ENCODE peak calls at places on chromosomes 4 and X, in five cellular contexts. Y, B, X, C and Q are unnamed samples.

GRCh38 chr4:180234730-180235129 is 2008.5 kb upstream of the TENM3 start:
- DNase-seq in X (no peak), Y (no peak), B (no peak), C (no peak), Q (no peak)

GRCh38 chrX:79080131-79080530 is 64.4 kb upstream of the GPR174 start:
- DNase-seq in B (no peak), Y (peak; percentile 23), C (peak; percentile 19), X (no peak), Q (no peak)

GRCh38 chr4:56684320-56684719 is 3.2 kb upstream of the HOPX start:
- DNase-seq in X (no peak), C (peak; percentile 32), Y (peak; percentile 84), B (no peak), Q (no peak)

GRCh38 chr4:54568184-54568583 is 89.6 kb upstream of the KIT start:
- DNase-seq in X (no peak), Y (peak; percentile 95), B (no peak), C (peak; percentile 84), Q (no peak)

GRCh38 chr4:51901363-51901762 is 58.4 kb downstream of the DCUN1D4 start:
- DNase-seq in C (no peak), B (no peak), X (no peak), Y (no peak), Q (no peak)

GRCh38 chr4:56976878-56977320 is 507 bp downstream of the NOA1 start:
- DNase-seq in B (no peak), C (no peak), Y (no peak), X (peak; percentile 48), Q (peak; percentile 76)

GRCh38 chr4:26406346-26406975 is 83.8 kb downstream of the CCKAR start:
- DNase-seq in C (peak; percentile 32), B (no peak), Y (peak; percentile 66), X (no peak), Q (no peak)

GRCh38 chr4:52957220-52957686 is 95.1 kb downstream of the RASL11B start:
- DNase-seq in X (no peak), Y (peak; percentile 51), B (no peak), C (peak; percentile 40), Q (no peak)

GRCh38 chr4:156223985-156224384 is 270.3 kb upstream of the CTSO start:
- DNase-seq in B (no peak), Y (no peak), C (peak; percentile 6), X (no peak), Q (no peak)

GRCh38 chr4:46389301-46389761 is 597 bp downstream of the GABRA2 start:
- DNase-seq in B (no peak), X (no peak), C (no peak), Y (no peak), Q (peak; percentile 30)

GRCh38 chrX:11244641-11245040 is 48.6 kb upstream of the AMELX start:
- DNase-seq in Y (peak; percentile 64), C (no peak), X (no peak), B (no peak), Q (no peak)

GRCh38 chrX:13001961-13002671 is 27.2 kb downstream of the TMSB4X start:
- DNase-seq in X (no peak), B (no peak), C (peak; percentile 32), Y (peak; percentile 33), Q (no peak)

GRCh38 chr4:52659016-52659721 is at the start of gene USP46:
- DNase-seq in X (peak; percentile 84), B (peak; percentile 83), Y (peak; percentile 54), C (peak; percentile 74), Q (peak; percentile 72)

GRCh38 chr4:2534904-2535385 is 1.5 kb upstream of the FAM193A start:
- DNase-seq in X (no peak), B (no peak), C (no peak), Y (no peak), Q (no peak)

GRCh38 chrX:111349098-111349497 is 62.9 kb downstream of the DCX start:
- DNase-seq in B (no peak), X (no peak), Y (no peak), C (no peak), Q (no peak)

GRCh38 chr4:26206981-26207380 is 113.8 kb upstream of the RBPJ start:
- DNase-seq in C (peak; percentile 44), B (no peak), Y (peak; percentile 53), X (no peak), Q (no peak)

GRCh38 chr4:26893491-26893890 is 32.9 kb downstream of the STIM2 start:
- DNase-seq in X (no peak), Y (peak; percentile 11), B (no peak), C (no peak), Q (no peak)

GRCh38 chr4:150235795-150236385 is 157.6 kb downstream of the DCLK2 start:
- DNase-seq in C (peak; percentile 76), Y (no peak), X (no peak), B (no peak), Q (no peak)
- H3K4me3 ChIP-seq in C (no peak overlapping the region), Y (no peak overlapping the region), X (no peak overlapping the region), B (no peak overlapping the region), Q (no peak overlapping the region)

GRCh38 chrX:74133156-74133796 is 170.7 kb upstream of the ZCCHC13 start:
- DNase-seq in Y (peak; percentile 75), C (peak; percentile 64), B (no peak), X (no peak), Q (no peak)
- TF ChIP-seq CTCF in Y (peak; percentile 78), C (peak; percentile 44), B (peak; percentile 66), X (peak; percentile 39), Q (peak; percentile 70)

GRCh38 chrX:129980540-129981206 is 1.8 kb upstream of the BCORL1 start:
- DNase-seq in C (peak; percentile 16), B (peak; percentile 77), Y (no peak), X (peak; percentile 72), Q (peak; percentile 88)

GRCh38 chrX:129980043-129980442 is 2.4 kb upstream of the BCORL1 start:
- DNase-seq in C (no peak), Y (no peak), B (peak; percentile 69), X (peak; percentile 35), Q (peak; percentile 61)

GRCh38 chrX:129981207-129981553 is 1.3 kb upstream of the BCORL1 start:
- DNase-seq in C (no peak), X (no peak), Y (no peak), B (no peak), Q (no peak)

GRCh38 chrX:129982300-129983246 is at the start of gene BCORL1:
- DNase-seq in B (peak; percentile 90), C (peak; percentile 92), Y (peak; percentile 87), X (peak; percentile 88), Q (peak; percentile 94)

DNA sequence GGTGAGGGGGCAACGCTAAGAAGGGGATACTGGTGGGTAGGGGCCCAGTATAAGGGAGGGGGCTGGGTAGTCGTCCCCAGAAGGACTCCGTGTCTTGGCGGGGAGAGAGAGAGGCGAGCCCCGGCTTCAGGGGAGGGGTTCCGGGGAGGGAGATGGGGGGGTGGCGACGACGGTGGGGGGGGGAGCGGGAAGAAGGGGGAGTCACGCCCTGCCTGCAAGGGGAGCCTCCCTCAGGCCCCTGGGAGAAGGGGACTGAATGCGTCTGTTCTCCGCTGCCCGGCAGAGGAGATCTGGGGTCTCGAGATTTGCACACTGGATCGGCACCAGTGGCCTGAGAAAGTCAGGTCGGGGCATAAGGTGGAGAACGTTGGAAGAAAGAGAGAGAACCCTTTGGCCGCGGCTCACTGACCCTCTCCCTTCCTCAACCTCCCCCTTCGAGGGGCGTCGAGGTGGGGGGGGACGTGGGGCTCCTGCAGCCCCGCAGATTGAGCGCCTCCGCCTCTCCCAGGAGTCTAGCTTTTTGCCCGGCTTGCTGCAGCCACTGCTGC is 609 bp upstream of the BCORL1 start:
- DNase-seq in B (peak; percentile 38), Y (no peak), C (no peak), X (no peak), Q (no peak)
- H3K4me3 ChIP-seq in B (peak overlapping the region; percentile 40), Y (peak overlapping the region; percentile 49), C (peak overlapping the region; percentile 40), X (no peak overlapping the region), Q (no peak overlapping the region)

DNA sequence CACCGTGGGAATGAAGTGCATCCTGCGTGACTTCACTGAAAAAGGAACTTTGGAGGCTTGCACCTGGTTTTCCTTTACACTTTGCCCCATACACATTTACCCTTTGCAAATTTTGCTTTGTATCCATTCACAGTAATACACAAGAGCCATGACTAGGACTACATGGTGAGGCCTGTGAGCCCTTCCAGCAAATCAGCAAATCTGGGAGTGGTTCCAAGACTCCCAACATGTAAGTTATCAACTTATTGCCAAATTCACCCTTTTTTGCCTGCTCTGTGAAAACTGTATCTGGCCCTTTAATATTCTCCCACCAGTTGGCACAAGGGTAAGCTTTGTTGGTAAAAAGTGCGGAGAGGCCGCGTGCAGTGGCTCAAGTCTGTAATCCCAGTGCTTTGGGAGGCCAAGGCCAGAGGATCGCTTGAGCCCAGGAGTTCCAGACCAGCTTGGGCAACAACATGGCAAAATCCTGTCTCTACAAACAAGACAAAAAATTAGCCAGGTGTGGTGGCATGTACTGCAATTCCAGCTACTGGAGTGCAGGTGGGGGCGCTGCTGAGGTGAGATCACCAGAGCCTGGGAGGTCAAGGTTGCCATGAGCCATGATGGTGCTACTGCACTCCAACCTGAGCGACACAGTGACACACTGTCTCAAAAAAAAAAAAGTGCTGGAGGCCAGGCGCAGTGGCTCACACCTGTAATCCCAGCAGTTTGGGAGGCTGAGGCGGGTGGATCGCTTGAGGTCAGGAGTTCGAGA is 5.0 kb downstream of the PRMT9 start:
- DNase-seq in B (no peak), C (peak; percentile 18), Y (peak; percentile 49), X (no peak), Q (no peak)
- TF ChIP-seq CTCF in B (no peak), C (no peak), Y (no peak), X (no peak), Q (no peak)

DNA sequence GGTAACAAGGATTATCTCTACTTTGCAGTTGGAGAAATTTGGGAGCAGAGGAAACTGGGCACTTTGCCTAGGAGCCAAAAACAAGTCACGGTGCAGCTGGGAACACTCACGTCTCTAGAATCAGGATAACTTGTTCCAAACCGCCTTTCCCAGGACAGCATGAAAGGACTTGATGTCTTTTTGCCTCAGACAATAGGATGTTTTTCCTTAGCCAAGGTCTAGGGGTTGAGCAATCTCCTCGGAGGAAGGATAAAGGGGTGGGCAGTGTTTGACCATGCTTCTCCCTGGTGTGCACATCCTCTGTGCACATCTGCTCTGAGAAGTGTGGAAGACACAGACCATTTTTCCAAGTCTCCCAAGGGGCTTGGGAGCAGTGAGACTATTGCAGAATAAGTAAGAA is 1.7 kb upstream of the SPARCL1 start:
- DNase-seq in X (peak; percentile 35), C (peak; percentile 66), Y (peak; percentile 98), B (peak; percentile 81), Q (peak; percentile 24)
- H3K4me3 ChIP-seq in X (peak overlapping the region; percentile 68), C (no peak overlapping the region), Y (no peak overlapping the region), B (peak overlapping the region; percentile 39), Q (no peak overlapping the region)

GRCh38 chrX:118183606-118184005 is 67.0 kb upstream of the KLHL13 start:
- DNase-seq in C (no peak), B (no peak), Y (no peak), X (no peak), Q (no peak)
- TF ChIP-seq CTCF in C (no peak), B (no peak), Y (peak; percentile 29), X (no peak), Q (no peak)